ENCODE peak calls at places on chromosomes 11 and 22, in nine cellular contexts. G is GM23338; I is A549; N is cardiac muscle cell; Q is GM23248; B is dorsolateral prefrontal cortex; R is effector memory CD4-positive, alpha-beta T cell; K is kidney; P is CD8-positive, alpha-beta T cell. E is an unnamed sample.

GRCh38 chr22:23534851-23535717 is 45.0 kb downstream of the IGLL1 start:
- DNase-seq in G (no peak), I (no peak), N (no peak), Q (no peak), B (no peak), R (no peak), K (peak), P (no peak), E (peak)

GRCh38 chr11:87879118-87879517 is 296.1 kb downstream of the RAB38 start:
- DNase-seq in G (no peak), I (no peak), N (no peak), Q (peak), B (no peak), R (no peak), K (no peak), P (no peak), E (no peak)

GRCh38 chr11:46615756-46616155 is 1.3 kb downstream of the HARBI1 start:
- DNase-seq in G (no peak), I (no peak), N (no peak), Q (peak), B (no peak), R (no peak), K (no peak), P (no peak), E (no peak)

GRCh38 chr22:29056472-29056871 is 5.2 kb downstream of the C22orf31 start:
- DNase-seq in G (no peak), I (no peak), N (no peak), Q (no peak), B (no peak), R (no peak), K (no peak), P (no peak), E (no peak)

GRCh38 chr11:72238492-72239295 is 5.3 kb downstream of the PHOX2A start:
- DNase-seq in G (peak), I (no peak), N (no peak), Q (no peak), B (no peak), R (no peak), K (no peak), P (no peak), E (no peak)

GRCh38 chr11:130212431-130212961 is 52.9 kb downstream of the ST14 start:
- DNase-seq in G (no peak), I (no peak), N (no peak), Q (no peak), B (peak), R (no peak), K (peak), P (no peak), E (no peak)

GRCh38 chr11:118533769-118534729 is 3.1 kb downstream of the TMEM25 start:
- DNase-seq in G (no peak), I (no peak), N (no peak), Q (no peak), B (no peak), R (no peak), K (peak), P (no peak), E (no peak)

GRCh38 chr11:29333993-29334780 is 682.6 kb downstream of the KCNA4 start:
- DNase-seq in G (peak), I (peak), N (peak), Q (peak), B (no peak), R (no peak), K (no peak), P (no peak), E (no peak)

GRCh38 chr11:2267306-2267861 is 3.0 kb downstream of the ASCL2 start:
- DNase-seq in G (no peak), I (no peak), N (no peak), Q (no peak), B (no peak), R (no peak), K (no peak), P (no peak), E (no peak)

GRCh38 chr11:93623179-93623578 is 38.3 kb upstream of the CEP295 start:
- DNase-seq in G (peak), I (no peak), N (peak), Q (no peak), B (no peak), R (no peak), K (no peak), P (no peak), E (no peak)

GRCh38 chr11:77046060-77046501 is 11.9 kb downstream of the B3GNT6 start:
- DNase-seq in G (peak), I (peak), N (peak), Q (peak), B (peak), R (no peak), K (no peak), P (no peak), E (no peak)

GRCh38 chr11:118673361-118674093 is 5.9 kb downstream of the TREH start:
- DNase-seq in G (no peak), I (no peak), N (no peak), Q (no peak), B (peak), R (no peak), K (no peak), P (no peak), E (no peak)

GRCh38 chr22:17802822-17803221 is 28.6 kb upstream of the BID start:
- DNase-seq in G (no peak), I (no peak), N (no peak), Q (peak), B (no peak), R (no peak), K (no peak), P (no peak), E (no peak)

GRCh38 chr11:8003187-8003586 is 16.1 kb downstream of the EIF3F start:
- DNase-seq in G (no peak), I (no peak), N (no peak), Q (no peak), B (no peak), R (no peak), K (no peak), P (no peak), E (no peak)

GRCh38 chr11:100932474-100933100 is 197.0 kb downstream of the PGR start:
- DNase-seq in G (peak), I (peak), N (no peak), Q (peak), B (no peak), R (no peak), K (no peak), P (no peak), E (no peak)

GRCh38 chr11:14396289-14396688 is 37.3 kb upstream of the RRAS2 start:
- DNase-seq in G (no peak), I (no peak), N (no peak), Q (no peak), B (no peak), R (no peak), K (no peak), P (no peak), E (no peak)

GRCh38 chr22:35641494-35642120 is 6.6 kb upstream of the APOL6 start:
- DNase-seq in G (peak), I (no peak), N (no peak), Q (no peak), B (no peak), R (no peak), K (no peak), P (no peak), E (no peak)

GRCh38 chr11:76297143-76297542 is 83.8 kb downstream of the THAP12 start:
- DNase-seq in G (no peak), I (no peak), N (no peak), Q (no peak), B (no peak), R (no peak), K (no peak), P (no peak), E (no peak)

GRCh38 chr11:8567597-8568198 is 26.3 kb downstream of the STK33 start:
- DNase-seq in G (no peak), I (no peak), N (no peak), Q (peak), B (no peak), R (no peak), K (no peak), P (no peak), E (no peak)

GRCh38 chr11:328012-328411 is 7.4 kb upstream of the IFITM3 start:
- DNase-seq in G (no peak), I (no peak), N (no peak), Q (no peak), B (no peak), R (no peak), K (peak), P (no peak), E (peak)

GRCh38 chr11:325796-326591 is 5.3 kb upstream of the IFITM3 start:
- DNase-seq in G (no peak), I (no peak), N (no peak), Q (no peak), B (no peak), R (no peak), K (peak), P (no peak), E (peak)

GRCh38 chr11:326592-326841 is 5.9 kb upstream of the IFITM3 start:
- DNase-seq in G (no peak), I (no peak), N (no peak), Q (no peak), B (no peak), R (no peak), K (no peak), P (no peak), E (no peak)

GRCh38 chr11:326842-327580 is 6.4 kb upstream of the IFITM3 start:
- DNase-seq in G (no peak), I (no peak), N (no peak), Q (peak), B (no peak), R (peak), K (peak), P (no peak), E (peak)

GRCh38 chr11:327581-327923 is 6.9 kb upstream of the IFITM3 start:
- DNase-seq in G (no peak), I (no peak), N (no peak), Q (no peak), B (no peak), R (no peak), K (no peak), P (no peak), E (no peak)
- H3K27ac ChIP-seq in G (no peak), I (peak), N (no peak), Q (no peak), B (peak), R (peak), K (peak), P (peak), E (peak)

GRCh38 chr11:67371549-67372231 is 1.7 kb downstream of the CLCF1 start:
- DNase-seq in G (peak), I (peak), N (peak), Q (peak), B (no peak), R (no peak), K (no peak), P (no peak), E (no peak)

GRCh38 chr11:67370351-67371076 is 2.9 kb downstream of the CLCF1 start:
- DNase-seq in G (no peak), I (no peak), N (no peak), Q (peak), B (no peak), R (no peak), K (no peak), P (no peak), E (no peak)

GRCh38 chr11:67372232-67372992 is 986 bp downstream of the CLCF1 start:
- DNase-seq in G (peak), I (no peak), N (peak), Q (peak), B (no peak), R (no peak), K (peak), P (no peak), E (peak)

GRCh38 chr11:67369801-67370284 is 3.6 kb downstream of the CLCF1 start:
- DNase-seq in G (no peak), I (no peak), N (no peak), Q (peak), B (no peak), R (no peak), K (no peak), P (no peak), E (no peak)

GRCh38 chr11:67371199-67371548 is 2.2 kb downstream of the CLCF1 start:
- DNase-seq in G (no peak), I (no peak), N (no peak), Q (no peak), B (no peak), R (no peak), K (no peak), P (no peak), E (no peak)
- H3K27ac ChIP-seq in G (no peak), I (peak), N (no peak), Q (peak), B (no peak), R (peak), K (peak), P (no peak), E (no peak)

GRCh38 chr11:17428930-17429329 is 40.5 kb upstream of the KCNJ11 start:
- DNase-seq in G (no peak), I (no peak), N (no peak), Q (peak), B (no peak), R (no peak), K (no peak), P (no peak), E (no peak)

GRCh38 chr11:17428261-17428660 is 39.8 kb upstream of the KCNJ11 start:
- DNase-seq in G (no peak), I (no peak), N (no peak), Q (no peak), B (no peak), R (no peak), K (no peak), P (no peak), E (no peak)

GRCh38 chr11:17431139-17431538 is 42.7 kb upstream of the KCNJ11 start:
- DNase-seq in G (no peak), I (no peak), N (no peak), Q (no peak), B (no peak), R (no peak), K (no peak), P (no peak), E (no peak)

GRCh38 chr11:17432041-17432440 is 43.6 kb upstream of the KCNJ11 start:
- DNase-seq in G (no peak), I (no peak), N (no peak), Q (no peak), B (no peak), R (no peak), K (no peak), P (no peak), E (no peak)

DNA sequence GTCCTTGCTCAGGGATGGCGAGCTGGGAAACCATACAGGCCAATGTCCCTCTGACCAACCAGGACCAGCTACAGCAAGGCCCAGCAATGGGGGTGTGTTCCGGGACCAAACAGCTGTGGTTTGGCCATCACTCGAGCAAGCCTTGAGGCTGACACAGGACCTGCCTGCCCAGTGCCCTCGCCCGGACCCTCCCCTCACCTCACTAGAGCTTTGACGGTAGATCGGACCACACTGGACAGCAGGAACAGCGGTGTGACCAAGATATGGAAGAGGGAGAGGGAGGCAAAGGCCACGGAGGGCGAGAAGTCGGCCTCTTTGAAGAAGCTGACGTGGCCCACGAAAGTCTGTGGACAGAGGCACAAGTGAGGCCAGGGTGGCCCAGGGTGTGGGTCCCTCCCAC is 42.2 kb upstream of the KCNJ11 start:
- DNase-seq in G (no peak), I (no peak), N (no peak), Q (no peak), B (no peak), R (no peak), K (no peak), P (no peak), E (no peak)
- H3K27ac ChIP-seq in G (no peak), I (no peak), N (no peak), Q (no peak), B (peak), R (no peak), K (no peak), P (no peak), E (no peak)

GRCh38 chr11:12124306-12124705 is 13.9 kb downstream of the MICAL2 start:
- DNase-seq in G (no peak), I (no peak), N (no peak), Q (no peak), B (no peak), R (no peak), K (no peak), P (no peak), E (no peak)
- H3K27ac ChIP-seq in G (no peak), I (peak), N (no peak), Q (peak), B (peak), R (no peak), K (no peak), P (no peak), E (peak)

DNA sequence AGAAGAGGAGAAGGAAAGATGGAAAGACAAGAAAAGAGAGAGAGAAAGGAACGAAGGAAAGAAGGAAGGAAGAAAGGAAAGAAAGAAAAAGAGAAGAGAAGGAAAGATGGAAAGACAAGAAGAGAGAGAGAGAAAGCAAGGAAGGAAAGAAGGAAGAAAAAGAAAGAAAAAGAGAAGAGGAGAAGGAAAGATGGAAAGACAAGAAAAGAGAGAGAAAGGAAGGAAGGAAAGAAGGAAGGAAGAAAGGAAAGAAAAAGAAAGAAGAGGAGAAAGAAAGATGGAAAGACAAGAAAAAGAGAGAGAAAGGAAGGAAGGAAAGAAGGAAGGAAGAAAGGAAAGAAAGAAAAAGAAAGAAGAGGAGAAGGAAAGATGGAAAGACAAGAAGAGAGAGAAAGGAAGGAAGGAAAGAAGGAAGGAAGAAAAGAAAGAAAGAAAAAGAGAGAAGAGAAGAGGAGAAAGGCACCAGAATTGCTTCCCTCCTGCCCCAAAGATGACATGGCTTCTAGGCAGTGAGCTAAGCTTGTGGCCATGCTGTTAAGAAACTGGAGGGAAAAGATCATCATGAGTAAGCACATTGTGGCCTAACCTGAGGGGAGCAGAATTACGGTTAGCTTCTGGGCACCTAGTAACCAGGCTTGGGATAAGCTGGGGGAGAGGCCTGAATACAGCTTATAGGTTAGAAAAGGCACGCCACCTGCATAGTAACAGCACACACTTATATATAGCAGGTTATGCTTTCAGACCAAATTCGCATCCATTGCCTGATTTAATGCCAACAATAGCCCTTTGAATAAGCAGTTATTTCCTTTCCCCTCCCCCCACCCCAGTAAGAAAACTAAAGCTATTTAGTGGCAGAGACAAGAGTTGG is 2.3 kb upstream of the ST3GAL4 start:
- DNase-seq in G (peak), I (no peak), N (no peak), Q (peak), B (no peak), R (no peak), K (no peak), P (no peak), E (no peak)
- H3K27ac ChIP-seq in G (peak), I (peak), N (no peak), Q (peak), B (peak), R (no peak), K (no peak), P (no peak), E (peak)

DNA sequence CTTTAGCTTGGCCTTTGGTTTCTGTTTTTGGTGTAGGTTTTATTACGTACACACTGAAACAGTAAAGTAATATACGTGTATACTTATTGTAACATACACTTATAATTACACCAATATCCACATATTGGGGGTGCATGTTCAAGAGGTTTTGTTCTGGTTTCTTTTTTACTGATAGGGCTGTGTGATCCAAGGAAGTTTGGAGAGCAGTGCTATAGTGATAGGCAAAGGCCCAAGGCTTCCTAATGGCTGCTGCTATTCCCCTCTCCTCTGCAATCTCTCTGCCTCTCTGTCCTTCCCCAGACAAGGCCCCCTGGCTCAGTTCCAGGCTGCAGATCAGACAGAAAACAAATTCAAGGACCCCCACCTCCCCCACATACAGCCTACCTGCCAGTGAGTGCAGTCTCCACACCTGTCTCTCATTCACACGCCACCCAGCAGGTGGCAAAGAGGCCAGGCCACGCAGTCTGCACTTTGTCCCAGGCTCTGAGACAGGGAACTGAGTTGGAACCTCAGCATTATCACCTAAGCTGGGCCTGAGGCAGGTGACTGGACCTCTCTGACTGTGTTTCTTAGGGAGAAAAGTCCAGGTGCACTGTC is 15.1 kb downstream of the TMEM184B start:
- DNase-seq in G (peak), I (no peak), N (peak), Q (peak), B (no peak), R (no peak), K (no peak), P (no peak), E (no peak)
- H3K27ac ChIP-seq in G (peak), I (no peak), N (peak), Q (peak), B (peak), R (no peak), K (peak), P (no peak), E (peak)

DNA sequence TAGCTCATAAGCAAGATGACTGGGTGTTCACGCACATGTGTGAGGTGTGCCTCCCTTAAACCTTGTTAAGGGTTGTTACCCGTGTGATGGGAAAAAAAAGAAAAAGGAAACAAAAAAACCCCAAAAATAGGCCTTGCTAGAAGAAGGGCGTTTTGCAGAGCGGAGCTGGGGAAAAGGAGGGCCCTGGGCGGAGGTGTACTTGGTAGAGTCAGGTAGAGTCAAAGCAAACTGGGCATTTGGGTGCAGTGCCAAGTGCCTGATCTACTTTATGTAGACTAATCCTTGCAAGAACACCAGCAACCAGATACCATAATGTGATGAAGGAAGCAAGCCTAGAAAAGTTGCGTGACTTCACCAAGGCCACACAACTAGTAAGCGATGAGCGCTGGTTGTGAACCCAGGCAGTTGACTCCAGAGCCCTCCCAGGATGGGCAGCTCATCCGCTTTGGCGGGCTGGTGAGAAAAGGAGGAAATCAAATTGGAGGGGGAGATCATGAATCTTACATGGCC is 1.2 kb upstream of the TIRAP start:
- DNase-seq in G (no peak), I (no peak), N (no peak), Q (no peak), B (no peak), R (no peak), K (no peak), P (no peak), E (no peak)
- H3K27ac ChIP-seq in G (no peak), I (peak), N (peak), Q (no peak), B (peak), R (peak), K (no peak), P (no peak), E (no peak)

DNA sequence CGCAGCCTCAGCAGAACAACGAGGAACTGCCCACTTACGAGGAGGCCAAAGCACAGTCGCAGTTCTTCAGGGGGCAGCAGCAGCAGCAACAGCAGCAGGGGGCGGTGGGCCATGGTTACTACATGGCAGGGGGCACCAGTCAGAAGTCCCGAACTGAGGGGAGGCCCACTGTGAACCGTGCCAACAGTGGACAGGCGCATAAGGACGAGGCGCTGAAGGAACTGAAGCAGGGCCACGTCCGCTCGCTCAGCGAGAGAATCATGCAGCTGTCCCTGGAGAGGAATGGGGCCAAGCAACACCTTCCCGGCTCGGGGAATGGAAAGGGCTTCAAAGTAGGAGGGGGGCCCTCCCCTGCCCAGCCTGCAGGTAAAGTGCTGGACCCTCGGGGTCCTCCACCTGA is 31.6 kb downstream of the AMOTL1 start:
- DNase-seq in G (no peak), I (no peak), N (no peak), Q (no peak), B (no peak), R (no peak), K (no peak), P (no peak), E (no peak)
- H3K27ac ChIP-seq in G (no peak), I (no peak), N (no peak), Q (no peak), B (no peak), R (no peak), K (no peak), P (no peak), E (no peak)